ENCODE peak calls at places on chromosomes 2 and 18, in four cellular contexts. W is GM12878, Z is T-helper 17 cell, N is Right ventricle myocardium inferior. Y is an unnamed sample.
A peak's percentile ranks its signal among the peaks of the same experiment; 100 is the strongest.

GRCh38 chr2:238285653-238286082 is 2.7 kb downstream of the PER2 start:
- ATAC-seq in N (peak; percentile 57), W (no peak), Z (no peak), Y (no peak)

GRCh38 chr2:185644828-185645227 is 93.8 kb upstream of the FSIP2 start:
- ATAC-seq in N (no peak), W (peak; percentile 47), Z (no peak), Y (no peak)

GRCh38 chr18:3836483-3836882 is 386.5 kb downstream of the TGIF1 start:
- ATAC-seq in W (no peak), N (no peak), Z (no peak), Y (no peak)

GRCh38 chr2:172839446-172839845 is 103.8 kb downstream of the RAPGEF4 start:
- ATAC-seq in Z (no peak), W (no peak), N (no peak), Y (no peak)

GRCh38 chr2:156340377-156340776 is 7.9 kb upstream of the NR4A2 start:
- ATAC-seq in W (peak; percentile 34), N (no peak), Z (no peak), Y (no peak)

GRCh38 chr2:174997110-174997509 is 8.1 kb downstream of the CHN1 start:
- ATAC-seq in W (no peak), Z (no peak), N (no peak), Y (no peak)

GRCh38 chr2:96580771-96581170 is 44.2 kb downstream of the ARID5A start:
- ATAC-seq in N (peak; percentile 72), Z (no peak), W (no peak), Y (no peak)

GRCh38 chr2:160952462-160952861 is 207.8 kb upstream of the TANK start:
- ATAC-seq in W (no peak), Z (no peak), N (peak; percentile 79), Y (no peak)

GRCh38 chr2:45883601-45884000 is 232.1 kb downstream of the PRKCE start:
- ATAC-seq in W (no peak), Z (no peak), N (no peak), Y (no peak)

GRCh38 chr2:229852565-229852964 is 69.2 kb downstream of the TRIP12 start:
- ATAC-seq in W (peak; percentile 84), N (peak; percentile 73), Z (peak; percentile 95), Y (peak; percentile 66)

GRCh38 chr2:123732563-123732962 is 292.5 kb upstream of the CNTNAP5 start:
- ATAC-seq in W (no peak), N (no peak), Z (no peak), Y (no peak)

GRCh38 chr2:10487144-10488104 is 39.3 kb upstream of the ODC1 start:
- ATAC-seq in N (no peak), W (no peak), Z (no peak), Y (no peak)

GRCh38 chr18:10660485-10660884 is 134.7 kb downstream of the NAPG start:
- ATAC-seq in W (peak; percentile 96), N (peak; percentile 59), Z (no peak), Y (no peak)

GRCh38 chr2:121282800-121283382 is 2.1 kb downstream of the TFCP2L1 start:
- ATAC-seq in Z (no peak), W (no peak), N (no peak), Y (no peak)

GRCh38 chr2:186042207-186043028 is 303.8 kb downstream of the FSIP2 start:
- ATAC-seq in W (no peak), Z (no peak), N (no peak), Y (peak; percentile 39)

Y was measured in stimulated activated memory B cell treated with anti-CD40 and anti-IgM and Interleukin-4, amounts not matched to agents 10 μg/mL and 1 μg/mL and 100 μg/mL, for 72 hours.